ENCODE peak calls at places on chromosomes 5 and 9, in four cellular contexts. G is upper lobe of left lung, L is sigmoid colon, S is stomach. X is an unnamed sample.

GRCh38 chr9:21096172-21096900 is 18.6 kb upstream of the IFNB1 start:
- DNase-seq in G (no peak), S (no peak), L (no peak), X (peak)

GRCh38 chr9:3331801-3332200 is 194.0 kb downstream of the RFX3 start:
- DNase-seq in S (no peak), G (no peak), L (no peak), X (no peak)

GRCh38 chr9:1723616-1724015 is 291.5 kb upstream of the SMARCA2 start:
- DNase-seq in G (no peak), S (no peak), L (no peak), X (no peak)

GRCh38 chr9:127535834-127536233 is 76.2 kb upstream of the STXBP1 start:
- DNase-seq in G (no peak), S (no peak), L (no peak), X (no peak)

GRCh38 chr5:168765220-168766037 is 186.3 kb upstream of the PANK3 start:
- DNase-seq in G (no peak), L (no peak), S (no peak), X (no peak)

GRCh38 chr9:33044677-33045282 is 19.7 kb downstream of the DNAJA1 start:
- DNase-seq in G (no peak), S (peak), L (no peak), X (no peak)

GRCh38 chr9:133148351-133149129 is 15.2 kb downstream of the GBGT1 start:
- DNase-seq in L (peak), G (peak), S (peak), X (no peak)

GRCh38 chr5:125081101-125081500 is 334.7 kb upstream of the ZNF608 start:
- DNase-seq in L (no peak), G (no peak), S (no peak), X (no peak)

GRCh38 chr5:133050500-133050899 is 1.3 kb upstream of the HSPA4 start:
- DNase-seq in S (no peak), L (no peak), G (no peak), X (no peak)

GRCh38 chr5:56671571-56671970 is 143.8 kb upstream of the MAP3K1 start:
- DNase-seq in S (no peak), L (no peak), G (no peak), X (no peak)

GRCh38 chr5:177306674-177307543 is 3.3 kb downstream of the PRELID1 start:
- DNase-seq in S (no peak), G (no peak), L (no peak), X (no peak)
- TF ChIP-seq CTCF in S (no peak), G (no peak), L (no peak), X (no peak)

GRCh38 chr5:166712447-166712846 is 1579.0 kb upstream of the WWC1 start:
- DNase-seq in L (no peak), S (no peak), G (no peak), X (no peak)
- TF ChIP-seq EP300 in L (no peak), S (no peak), G (no peak), X (no peak)

GRCh38 chr5:7824995-7825394 is 25.9 kb downstream of the CFAP90 start:
- DNase-seq in G (peak), L (no peak), S (no peak), X (no peak)
- TF ChIP-seq POLR2AphosphoS5 in G (no peak), L (no peak), S (no peak), X (no peak)

GRCh38 chr9:88390371-88390990 is 2.2 kb downstream of the SPIN1 start:
- DNase-seq in L (no peak), S (no peak), G (no peak), X (no peak)

GRCh38 chr9:88387733-88388202 is 476 bp upstream of the SPIN1 start:
- DNase-seq in L (peak), S (peak), G (peak), X (peak)

GRCh38 chr9:88387035-88387732 is 1.1 kb upstream of the SPIN1 start:
- DNase-seq in S (peak), L (peak), G (peak), X (no peak)

GRCh38 chr9:88388203-88388885 is at the start of gene SPIN1:
- DNase-seq in L (peak), S (peak), G (peak), X (peak)

GRCh38 chr9:88388886-88389617 is 808 bp downstream of the SPIN1 start:
- DNase-seq in L (peak), G (peak), S (peak), X (no peak)
- TF ChIP-seq CTCF in L (no peak), G (no peak), S (no peak), X (no peak)

DNA sequence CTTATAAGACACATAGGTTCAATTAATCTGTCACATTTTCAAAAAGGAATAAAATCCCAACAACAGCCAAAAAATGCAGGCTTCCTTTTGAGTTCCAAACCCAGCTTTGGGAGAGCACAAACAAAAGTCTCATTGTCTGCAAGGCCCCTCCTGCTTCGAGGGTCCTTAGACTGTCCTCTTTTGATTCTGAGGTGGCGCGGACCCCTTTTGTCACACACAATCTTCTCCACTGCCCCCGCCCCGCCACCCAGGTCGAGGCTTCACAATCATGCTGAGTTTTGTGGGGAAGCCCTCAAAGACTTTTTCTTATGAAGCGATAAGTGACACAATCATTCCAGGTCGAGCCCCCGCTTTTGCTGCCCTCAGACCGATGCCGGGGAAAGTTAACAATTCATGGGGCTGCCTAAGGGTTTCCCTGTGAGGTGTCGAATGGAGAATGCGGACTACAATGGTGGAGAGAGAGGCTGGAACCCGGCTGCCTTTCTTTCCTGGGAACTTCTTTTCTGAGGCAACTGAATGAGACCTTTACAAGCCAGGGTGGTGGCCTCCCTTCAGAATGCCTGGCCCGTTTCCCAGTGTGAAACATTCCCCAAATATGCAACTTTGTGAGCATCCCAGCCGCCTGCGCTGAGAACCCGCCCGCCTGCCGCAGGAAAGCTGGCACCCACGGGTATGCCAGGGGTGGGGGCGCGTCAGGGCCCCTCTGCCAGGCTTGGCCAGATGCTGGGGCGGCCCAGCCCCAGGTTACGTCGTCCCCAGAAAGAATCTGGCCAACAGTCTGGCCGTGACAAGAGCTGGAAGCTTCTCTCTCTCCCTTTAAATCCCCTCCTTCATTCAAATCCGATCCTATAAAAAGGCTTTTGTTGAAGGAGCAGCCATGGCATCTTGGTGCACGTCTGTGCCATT is 71.9 kb downstream of the MAP1B start:
- DNase-seq in G (peak), L (peak), S (no peak), X (no peak)
- TF ChIP-seq EP300 in G (no peak), L (no peak), S (no peak), X (no peak)

DNA sequence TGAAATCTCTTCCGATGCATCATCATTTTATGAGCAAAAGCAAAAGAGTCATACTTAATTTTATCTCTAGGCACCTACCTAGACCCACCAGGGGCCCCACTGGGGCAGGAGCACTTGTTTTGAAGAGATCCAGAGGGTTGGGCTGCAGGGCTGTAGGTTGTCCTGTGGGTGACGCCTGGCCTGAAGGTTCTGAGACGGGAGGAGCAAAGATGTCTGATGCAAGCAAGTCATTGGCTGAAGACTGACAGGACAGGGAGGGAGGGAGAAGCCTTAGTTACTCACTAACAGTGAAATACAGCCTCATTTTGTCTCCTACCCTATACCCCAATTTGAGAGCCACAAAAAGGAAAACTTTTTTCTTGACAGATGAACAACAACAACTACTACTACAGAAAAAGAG is 17.1 kb upstream of the C9 start:
- DNase-seq in L (no peak), S (no peak), G (no peak), X (no peak)
- TF ChIP-seq POLR2AphosphoS5 in L (no peak), S (no peak), G (no peak), X (no peak)

GRCh38 chr5:12292610-12293204 is 388.5 kb upstream of the CTNND2 start:
- DNase-seq in G (no peak), L (no peak), S (no peak), X (no peak)
- TF ChIP-seq CTCF in G (no peak), L (no peak), S (no peak), X (no peak)

DNA sequence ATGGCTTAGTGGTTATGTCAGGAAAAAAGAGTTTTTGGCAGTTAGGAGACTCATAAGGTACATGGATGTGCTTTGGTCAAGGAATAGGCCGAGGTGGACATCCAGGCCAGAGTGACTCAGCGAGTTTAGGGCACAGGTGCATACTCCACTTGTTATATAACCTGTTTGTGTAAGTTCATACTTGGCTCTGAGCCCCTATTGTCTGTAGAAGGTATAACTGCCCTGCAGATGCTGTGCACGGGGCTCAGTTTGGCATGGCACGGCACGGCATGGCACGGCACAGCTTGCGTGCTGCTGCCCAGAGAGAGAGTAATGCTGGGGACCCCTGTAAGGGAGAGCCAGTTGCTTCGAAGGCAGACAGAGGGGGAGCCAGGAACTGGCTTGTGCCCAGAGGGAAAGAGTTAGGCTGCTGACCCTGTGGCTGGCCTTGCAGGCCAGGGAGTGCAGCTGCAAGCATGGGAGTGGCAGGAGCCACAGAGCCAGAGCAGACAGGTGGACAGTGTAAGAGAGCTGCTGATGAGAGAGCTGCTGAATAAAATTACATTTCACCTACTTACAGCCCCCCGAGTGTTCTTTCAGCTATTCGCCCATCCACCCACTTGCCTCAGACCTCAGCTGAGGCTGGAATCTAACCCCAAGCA is 32.2 kb downstream of the GCNT4 start:
- DNase-seq in L (no peak), G (peak), S (peak), X (peak)
- TF ChIP-seq EP300 in L (no peak), G (no peak), S (no peak), X (no peak)

GRCh38 chr9:134252084-134252830 is 74.0 kb upstream of the RXRA start:
- DNase-seq in G (no peak), S (no peak), L (no peak), X (no peak)
- TF ChIP-seq POLR2AphosphoS5 in G (no peak), S (no peak), L (no peak), X (no peak)

DNA sequence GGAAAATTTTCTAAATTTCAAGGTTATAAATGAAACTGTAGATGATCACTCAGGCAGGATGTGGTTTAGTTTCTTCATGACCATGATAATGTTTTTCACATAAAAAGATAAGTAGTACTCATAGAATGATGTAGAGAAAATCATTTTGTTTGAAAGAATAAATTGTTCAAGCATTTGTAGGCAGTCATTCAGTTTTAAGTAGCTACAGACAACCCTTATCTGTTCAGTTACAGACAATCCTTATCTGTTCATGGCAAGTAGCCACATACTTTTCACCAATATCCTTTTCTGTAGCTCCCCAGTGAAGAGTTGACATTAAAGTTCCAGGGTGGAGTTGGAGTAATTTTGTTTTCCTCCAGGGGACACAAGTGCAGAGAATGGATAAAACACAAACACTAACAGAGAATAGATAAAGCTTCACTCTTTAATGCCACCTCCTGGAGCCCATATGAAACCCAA is 278.1 kb upstream of the TNC start:
- DNase-seq in G (no peak), S (no peak), L (no peak), X (no peak)
- TF ChIP-seq CTCF in G (no peak), S (no peak), L (no peak), X (no peak)

X was measured in esophagus muscularis mucosa.